ENCODE peak calls at places on chromosomes 6 and 20, in ten cellular contexts. One of them, this sample, is unnamed.

GRCh38 chr20:16566080-16566479 is 7.2 kb downstream of the KIF16B start:
- DNase-seq in OCI-LY7: no peak
- DNase-seq in BJ: no peak
- DNase-seq in ovary: no peak
- DNase-seq in H1: no peak
- DNase-seq in nephron progenitor cell: no peak
- DNase-seq in prostate gland: no peak
- DNase-seq in CD8-positive, alpha-beta T cell: no peak
- DNase-seq in GM12865: no peak
- DNase-seq in tibial nerve: no peak
- DNase-seq in this sample: no peak

GRCh38 chr6:21729431-21729830 is 135.9 kb downstream of the SOX4 start:
- DNase-seq in OCI-LY7: no peak
- DNase-seq in BJ: no peak
- DNase-seq in ovary: no peak
- DNase-seq in H1: peak
- DNase-seq in nephron progenitor cell: no peak
- DNase-seq in prostate gland: no peak
- DNase-seq in CD8-positive, alpha-beta T cell: no peak
- DNase-seq in GM12865: no peak
- DNase-seq in tibial nerve: no peak
- DNase-seq in this sample: no peak

GRCh38 chr6:159044899-159045727 is at the start of gene TAGAP:
- DNase-seq in OCI-LY7: peak
- DNase-seq in BJ: no peak
- DNase-seq in ovary: peak
- DNase-seq in H1: no peak
- DNase-seq in nephron progenitor cell: no peak
- DNase-seq in prostate gland: peak
- DNase-seq in CD8-positive, alpha-beta T cell: peak
- DNase-seq in GM12865: peak
- DNase-seq in tibial nerve: peak
- DNase-seq in this sample: no peak

GRCh38 chr6:52089758-52090348 is 2.4 kb upstream of the PKHD1 start:
- DNase-seq in OCI-LY7: no peak
- DNase-seq in BJ: no peak
- DNase-seq in ovary: no peak
- DNase-seq in H1: no peak
- DNase-seq in nephron progenitor cell: no peak
- DNase-seq in prostate gland: no peak
- DNase-seq in CD8-positive, alpha-beta T cell: no peak
- DNase-seq in GM12865: no peak
- DNase-seq in tibial nerve: no peak
- DNase-seq in this sample: no peak

GRCh38 chr20:46118481-46119020 is 437 bp downstream of the CD40 start:
- DNase-seq in OCI-LY7: peak
- DNase-seq in BJ: no peak
- DNase-seq in ovary: peak
- DNase-seq in H1: peak
- DNase-seq in nephron progenitor cell: peak
- DNase-seq in prostate gland: peak
- DNase-seq in CD8-positive, alpha-beta T cell: no peak
- DNase-seq in GM12865: peak
- DNase-seq in tibial nerve: no peak
- DNase-seq in this sample: no peak

GRCh38 chr20:1130058-1130694 is 11.8 kb downstream of the PSMF1 start:
- DNase-seq in OCI-LY7: no peak
- DNase-seq in BJ: no peak
- DNase-seq in ovary: no peak
- DNase-seq in H1: no peak
- DNase-seq in nephron progenitor cell: no peak
- DNase-seq in prostate gland: no peak
- DNase-seq in CD8-positive, alpha-beta T cell: no peak
- DNase-seq in GM12865: no peak
- DNase-seq in tibial nerve: no peak
- DNase-seq in this sample: no peak

GRCh38 chr6:90406142-90406794 is 109.6 kb upstream of the BACH2 start:
- DNase-seq in OCI-LY7: no peak
- DNase-seq in BJ: no peak
- DNase-seq in ovary: no peak
- DNase-seq in H1: no peak
- DNase-seq in nephron progenitor cell: no peak
- DNase-seq in prostate gland: no peak
- DNase-seq in CD8-positive, alpha-beta T cell: no peak
- DNase-seq in GM12865: peak
- DNase-seq in tibial nerve: no peak
- DNase-seq in this sample: peak

GRCh38 chr6:25583906-25584305 is 68.1 kb upstream of the SCGN start:
- DNase-seq in OCI-LY7: no peak
- DNase-seq in BJ: no peak
- DNase-seq in ovary: no peak
- DNase-seq in H1: no peak
- DNase-seq in nephron progenitor cell: no peak
- DNase-seq in prostate gland: no peak
- DNase-seq in CD8-positive, alpha-beta T cell: no peak
- DNase-seq in GM12865: no peak
- DNase-seq in tibial nerve: no peak
- DNase-seq in this sample: no peak

GRCh38 chr6:33912177-33912576 is 108.4 kb upstream of the MLN start:
- DNase-seq in OCI-LY7: no peak
- DNase-seq in BJ: no peak
- DNase-seq in ovary: no peak
- DNase-seq in H1: no peak
- DNase-seq in nephron progenitor cell: no peak
- DNase-seq in prostate gland: no peak
- DNase-seq in CD8-positive, alpha-beta T cell: no peak
- DNase-seq in GM12865: no peak
- DNase-seq in tibial nerve: no peak
- DNase-seq in this sample: peak

GRCh38 chr6:79543411-79543810 is 6.2 kb upstream of the LCA5 start:
- DNase-seq in OCI-LY7: no peak
- DNase-seq in BJ: no peak
- DNase-seq in ovary: no peak
- DNase-seq in H1: no peak
- DNase-seq in nephron progenitor cell: no peak
- DNase-seq in prostate gland: no peak
- DNase-seq in CD8-positive, alpha-beta T cell: no peak
- DNase-seq in GM12865: no peak
- DNase-seq in tibial nerve: no peak
- DNase-seq in this sample: no peak

GRCh38 chr6:32906539-32906938 is 34.3 kb downstream of the HLA-DMB start:
- DNase-seq in OCI-LY7: no peak
- DNase-seq in BJ: peak
- DNase-seq in ovary: no peak
- DNase-seq in H1: no peak
- DNase-seq in nephron progenitor cell: no peak
- DNase-seq in prostate gland: no peak
- DNase-seq in CD8-positive, alpha-beta T cell: no peak
- DNase-seq in GM12865: no peak
- DNase-seq in tibial nerve: no peak
- DNase-seq in this sample: peak

GRCh38 chr20:10119336-10119735 is 84.5 kb downstream of the ANKEF1 start:
- DNase-seq in OCI-LY7: no peak
- DNase-seq in BJ: no peak
- DNase-seq in ovary: no peak
- DNase-seq in H1: no peak
- DNase-seq in nephron progenitor cell: no peak
- DNase-seq in prostate gland: no peak
- DNase-seq in CD8-positive, alpha-beta T cell: no peak
- DNase-seq in GM12865: no peak
- DNase-seq in tibial nerve: no peak
- DNase-seq in this sample: peak

GRCh38 chr6:142913036-142913510 is 31.9 kb downstream of the HIVEP2 start:
- DNase-seq in OCI-LY7: no peak
- DNase-seq in BJ: no peak
- DNase-seq in ovary: no peak
- DNase-seq in H1: no peak
- DNase-seq in nephron progenitor cell: no peak
- DNase-seq in prostate gland: no peak
- DNase-seq in CD8-positive, alpha-beta T cell: no peak
- DNase-seq in GM12865: peak
- DNase-seq in tibial nerve: no peak
- DNase-seq in this sample: no peak

GRCh38 chr6:44416103-44416502 is 28.6 kb downstream of the CDC5L start:
- DNase-seq in OCI-LY7: no peak
- DNase-seq in BJ: no peak
- DNase-seq in ovary: no peak
- DNase-seq in H1: no peak
- DNase-seq in nephron progenitor cell: no peak
- DNase-seq in prostate gland: no peak
- DNase-seq in CD8-positive, alpha-beta T cell: no peak
- DNase-seq in GM12865: no peak
- DNase-seq in tibial nerve: no peak
- DNase-seq in this sample: peak

GRCh38 chr20:14799671-14800070 is 462.3 kb upstream of the FLRT3 start:
- DNase-seq in OCI-LY7: no peak
- DNase-seq in BJ: no peak
- DNase-seq in ovary: no peak
- DNase-seq in H1: no peak
- DNase-seq in nephron progenitor cell: no peak
- DNase-seq in prostate gland: no peak
- DNase-seq in CD8-positive, alpha-beta T cell: no peak
- DNase-seq in GM12865: no peak
- DNase-seq in tibial nerve: no peak
- DNase-seq in this sample: no peak

GRCh38 chr6:165231581-165232276 is 77.7 kb downstream of the C6orf118 start:
- DNase-seq in OCI-LY7: peak
- DNase-seq in BJ: no peak
- DNase-seq in ovary: no peak
- DNase-seq in H1: no peak
- DNase-seq in nephron progenitor cell: peak
- DNase-seq in prostate gland: no peak
- DNase-seq in CD8-positive, alpha-beta T cell: no peak
- DNase-seq in GM12865: peak
- DNase-seq in tibial nerve: no peak
- DNase-seq in this sample: peak
- TF ChIP-seq CTCF in OCI-LY7: peak
- TF ChIP-seq CTCF in BJ: no peak
- TF ChIP-seq CTCF in ovary: no peak
- TF ChIP-seq CTCF in H1: peak
- TF ChIP-seq CTCF in nephron progenitor cell: peak
- TF ChIP-seq CTCF in prostate gland: no peak
- TF ChIP-seq CTCF in CD8-positive, alpha-beta T cell: no peak
- TF ChIP-seq CTCF in GM12865: peak
- TF ChIP-seq CTCF in tibial nerve: peak
- TF ChIP-seq CTCF in this sample: peak

GRCh38 chr6:113184736-113185135 is 672.4 kb upstream of the MARCKS start:
- DNase-seq in OCI-LY7: no peak
- DNase-seq in BJ: no peak
- DNase-seq in ovary: no peak
- DNase-seq in H1: no peak
- DNase-seq in nephron progenitor cell: no peak
- DNase-seq in prostate gland: no peak
- DNase-seq in CD8-positive, alpha-beta T cell: no peak
- DNase-seq in GM12865: no peak
- DNase-seq in tibial nerve: no peak
- DNase-seq in this sample: no peak

GRCh38 chr6:113184291-113184690 is 672.9 kb upstream of the MARCKS start:
- DNase-seq in OCI-LY7: no peak
- DNase-seq in BJ: peak
- DNase-seq in ovary: no peak
- DNase-seq in H1: no peak
- DNase-seq in nephron progenitor cell: no peak
- DNase-seq in prostate gland: no peak
- DNase-seq in CD8-positive, alpha-beta T cell: no peak
- DNase-seq in GM12865: no peak
- DNase-seq in tibial nerve: no peak
- DNase-seq in this sample: peak

GRCh38 chr6:113185299-113185698 is 671.8 kb upstream of the MARCKS start:
- DNase-seq in OCI-LY7: no peak
- DNase-seq in BJ: no peak
- DNase-seq in ovary: no peak
- DNase-seq in H1: no peak
- DNase-seq in nephron progenitor cell: no peak
- DNase-seq in prostate gland: no peak
- DNase-seq in CD8-positive, alpha-beta T cell: no peak
- DNase-seq in GM12865: no peak
- DNase-seq in tibial nerve: no peak
- DNase-seq in this sample: no peak

GRCh38 chr6:113181164-113181563 is 676.0 kb upstream of the MARCKS start:
- DNase-seq in OCI-LY7: no peak
- DNase-seq in BJ: no peak
- DNase-seq in ovary: no peak
- DNase-seq in H1: no peak
- DNase-seq in nephron progenitor cell: no peak
- DNase-seq in prostate gland: no peak
- DNase-seq in CD8-positive, alpha-beta T cell: no peak
- DNase-seq in GM12865: no peak
- DNase-seq in tibial nerve: no peak
- DNase-seq in this sample: no peak

GRCh38 chr6:113182370-113183141 is 674.6 kb upstream of the MARCKS start:
- DNase-seq in OCI-LY7: no peak
- DNase-seq in BJ: peak
- DNase-seq in ovary: no peak
- DNase-seq in H1: no peak
- DNase-seq in nephron progenitor cell: no peak
- DNase-seq in prostate gland: no peak
- DNase-seq in CD8-positive, alpha-beta T cell: no peak
- DNase-seq in GM12865: no peak
- DNase-seq in tibial nerve: no peak
- DNase-seq in this sample: peak
- TF ChIP-seq CTCF in OCI-LY7: no peak
- TF ChIP-seq CTCF in BJ: no peak
- TF ChIP-seq CTCF in ovary: no peak
- TF ChIP-seq CTCF in H1: no peak
- TF ChIP-seq CTCF in nephron progenitor cell: no peak
- TF ChIP-seq CTCF in prostate gland: no peak
- TF ChIP-seq CTCF in CD8-positive, alpha-beta T cell: no peak
- TF ChIP-seq CTCF in GM12865: no peak
- TF ChIP-seq CTCF in tibial nerve: no peak
- TF ChIP-seq CTCF in this sample: no peak

DNA sequence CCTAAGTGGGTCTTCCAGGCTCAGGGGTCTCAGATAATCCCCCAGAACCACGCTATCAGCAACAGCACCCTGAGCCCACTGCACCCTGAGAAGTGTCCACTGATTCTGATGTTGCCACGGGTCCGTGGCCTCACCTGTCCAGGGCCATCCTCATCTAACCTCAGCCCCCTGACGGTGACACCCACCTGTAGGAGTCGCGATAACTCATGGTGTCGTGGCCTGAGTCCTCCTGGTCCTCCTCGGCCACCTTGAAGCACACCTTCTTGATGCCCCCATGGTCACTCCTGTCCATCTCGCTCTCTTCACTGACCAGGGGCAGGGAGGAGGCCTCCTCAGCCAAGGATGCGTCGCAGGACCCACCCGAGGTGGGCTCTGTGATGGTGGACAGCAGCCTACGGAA is 182.1 kb downstream of the PREX1 start:
- DNase-seq in OCI-LY7: no peak
- DNase-seq in BJ: no peak
- DNase-seq in ovary: no peak
- DNase-seq in H1: no peak
- DNase-seq in nephron progenitor cell: no peak
- DNase-seq in prostate gland: no peak
- DNase-seq in CD8-positive, alpha-beta T cell: no peak
- DNase-seq in GM12865: no peak
- DNase-seq in tibial nerve: no peak
- DNase-seq in this sample: no peak
- TF ChIP-seq CTCF in OCI-LY7: no peak
- TF ChIP-seq CTCF in BJ: no peak
- TF ChIP-seq CTCF in ovary: no peak
- TF ChIP-seq CTCF in H1: no peak
- TF ChIP-seq CTCF in nephron progenitor cell: no peak
- TF ChIP-seq CTCF in prostate gland: no peak
- TF ChIP-seq CTCF in CD8-positive, alpha-beta T cell: no peak
- TF ChIP-seq CTCF in GM12865: no peak
- TF ChIP-seq CTCF in tibial nerve: no peak
- TF ChIP-seq CTCF in this sample: no peak

GRCh38 chr6:84457276-84457675 is 229.8 kb upstream of the CEP162 start:
- DNase-seq in OCI-LY7: no peak
- DNase-seq in BJ: no peak
- DNase-seq in ovary: no peak
- DNase-seq in H1: no peak
- DNase-seq in nephron progenitor cell: no peak
- DNase-seq in prostate gland: no peak
- DNase-seq in CD8-positive, alpha-beta T cell: no peak
- DNase-seq in GM12865: no peak
- DNase-seq in tibial nerve: no peak
- DNase-seq in this sample: no peak
- TF ChIP-seq CTCF in OCI-LY7: no peak
- TF ChIP-seq CTCF in BJ: no peak
- TF ChIP-seq CTCF in ovary: no peak
- TF ChIP-seq CTCF in H1: no peak
- TF ChIP-seq CTCF in nephron progenitor cell: no peak
- TF ChIP-seq CTCF in prostate gland: no peak
- TF ChIP-seq CTCF in CD8-positive, alpha-beta T cell: no peak
- TF ChIP-seq CTCF in GM12865: no peak
- TF ChIP-seq CTCF in tibial nerve: no peak
- TF ChIP-seq CTCF in this sample: no peak

This sample was measured in fibroblast of villous mesenchyme.